ENCODE peak calls at places on chromosomes 11 and 22, in five cellular contexts. H is dorsolateral prefrontal cortex, P is body of pancreas, T is choroid plexus epithelial cell, G is NB4. U is an unnamed sample.
A peak's percentile ranks its signal among the peaks of the same experiment; 100 is the strongest.

GRCh38 chr11:91305402-91305801 is 919.2 kb upstream of the FAT3 start:
- DNase-seq in H (no peak), P (no peak), G (no peak), T (no peak), U (no peak)

GRCh38 chr22:40679249-40679963 is at the start of gene MCHR1:
- DNase-seq in T (no peak), P (no peak), G (no peak), H (peak; percentile 37), U (no peak)

GRCh38 chr11:1908579-1908978 is 10.9 kb upstream of the TNNT3 start:
- DNase-seq in G (no peak), T (peak; percentile 51), H (no peak), P (no peak), U (peak; percentile 87)

GRCh38 chr11:36501236-36501635 is 8.8 kb downstream of the TRAF6 start:
- DNase-seq in P (no peak), H (no peak), T (no peak), G (no peak), U (no peak)

GRCh38 chr11:126084608-126084912 is 21.9 kb upstream of the CDON start:
- DNase-seq in H (no peak), G (no peak), P (no peak), T (no peak), U (no peak)

GRCh38 chr11:110509485-110509884 is 79.7 kb downstream of the FDX1 start:
- DNase-seq in P (no peak), T (no peak), G (no peak), H (no peak), U (no peak)

GRCh38 chr22:40635008-40635939 is 1.2 kb downstream of the MRTFA start:
- DNase-seq in G (no peak), P (no peak), H (no peak), T (peak; percentile 48), U (peak; percentile 42)

GRCh38 chr11:120566176-120566575 is 54.6 kb downstream of the GRIK4 start:
- DNase-seq in G (no peak), H (no peak), P (no peak), T (peak; percentile 47), U (no peak)

GRCh38 chr11:75626692-75627536 is 41.9 kb downstream of the MAP6 start:
- DNase-seq in T (peak; percentile 23), H (no peak), G (no peak), P (no peak), U (peak; percentile 65)

GRCh38 chr11:16779436-16779835 is 41.0 kb downstream of the C11orf58 start:
- DNase-seq in P (peak; percentile 32), T (no peak), H (no peak), G (peak; percentile 60), U (peak; percentile 29)

GRCh38 chr11:9525116-9525515 is 48.4 kb upstream of the WEE1 start:
- DNase-seq in T (peak; percentile 46), G (no peak), H (no peak), P (no peak), U (no peak)

GRCh38 chr11:131880976-131881375 is 510.6 kb downstream of the NTM start:
- DNase-seq in H (no peak), G (no peak), T (no peak), P (no peak), U (no peak)

GRCh38 chr11:1221848-1222311 is 986 bp upstream of the MUC5B start:
- DNase-seq in G (no peak), P (no peak), H (no peak), T (no peak), U (peak; percentile 49)

GRCh38 chr11:35491231-35491871 is 34.1 kb downstream of the PAMR1 start:
- DNase-seq in G (no peak), T (peak; percentile 93), H (no peak), P (no peak), U (peak; percentile 82)

GRCh38 chr22:31346733-31347250 is 646 bp upstream of the PATZ1 start:
- DNase-seq in H (peak; percentile 29), G (peak; percentile 88), P (peak; percentile 72), T (peak; percentile 54), U (peak; percentile 91)

GRCh38 chr11:103594283-103594682 is 442.2 kb upstream of the DDI1 start:
- DNase-seq in T (no peak), G (no peak), H (no peak), P (no peak), U (no peak)

GRCh38 chr11:60699282-60699681 is at the start of gene MS4A8:
- DNase-seq in T (peak; percentile 4), P (peak; percentile 62), G (no peak), H (no peak), U (no peak)

GRCh38 chr11:36253238-36253637 is 36.0 kb downstream of the COMMD9 start:
- DNase-seq in T (no peak), H (no peak), P (no peak), G (no peak), U (no peak)

GRCh38 chr11:92436026-92436425 is 211.4 kb downstream of the FAT3 start:
- DNase-seq in H (no peak), T (no peak), P (no peak), G (no peak), U (no peak)

GRCh38 chr22:44337658-44338004 is 24.9 kb upstream of the SHISAL1 start:
- DNase-seq in P (no peak), G (peak; percentile 70), H (peak; percentile 41), T (peak; percentile 65), U (peak; percentile 98)

DNA sequence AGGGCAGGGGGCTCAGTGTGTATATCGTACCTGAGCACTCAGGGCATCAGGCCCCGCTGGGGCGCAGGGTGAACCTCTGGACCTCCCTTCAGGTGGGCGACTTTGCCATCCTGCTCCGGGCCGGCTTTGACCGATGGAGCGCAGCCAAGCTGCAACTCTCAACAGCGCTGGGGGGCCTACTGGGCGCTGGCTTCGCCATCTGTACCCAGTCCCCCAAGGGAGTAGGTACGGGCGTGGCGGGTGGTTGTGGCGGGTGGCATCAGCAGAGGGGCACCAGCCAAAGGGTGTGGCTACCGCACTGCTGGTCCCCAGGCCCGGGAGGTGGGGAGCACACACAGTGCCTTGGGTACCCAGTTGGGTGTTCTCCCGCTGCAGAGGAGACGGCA is 6.3 kb downstream of the SLC39A13 start:
- DNase-seq in P (no peak), G (no peak), H (no peak), T (no peak), U (peak; percentile 47)
- TF ChIP-seq CTCF in P (no peak), G (no peak), H (no peak), T (no peak), U (no peak)

GRCh38 chr11:118291453-118291852 is 13.1 kb upstream of the CD3E start:
- DNase-seq in G (peak; percentile 12), P (no peak), T (peak; percentile 15), H (no peak), U (no peak)

GRCh38 chr11:118287006-118287405 is 17.5 kb upstream of the CD3E start:
- DNase-seq in T (no peak), H (no peak), G (no peak), P (no peak), U (no peak)

GRCh38 chr11:118294053-118294452 is 10.5 kb upstream of the CD3E start:
- DNase-seq in G (no peak), T (no peak), P (no peak), H (no peak), U (no peak)

GRCh38 chr11:118289411-118289810 is 15.1 kb upstream of the CD3E start:
- DNase-seq in P (no peak), H (no peak), T (no peak), G (no peak), U (no peak)

GRCh38 chr11:118290923-118291322 is 13.6 kb upstream of the CD3E start:
- DNase-seq in G (peak; percentile 64), T (peak; percentile 11), H (no peak), P (peak; percentile 73), U (no peak)
- TF ChIP-seq CTCF in G (peak; percentile 32), T (peak; percentile 23), H (peak; percentile 41), P (peak; percentile 29), U (peak; percentile 29)

GRCh38 chr11:129949067-129949466 is 53.6 kb downstream of the PRDM10 start:
- DNase-seq in P (no peak), G (peak; percentile 30), H (no peak), T (no peak), U (no peak)

GRCh38 chr11:129946965-129947364 is 51.6 kb upstream of the NFRKB start:
- DNase-seq in H (no peak), T (no peak), P (no peak), G (no peak), U (no peak)

GRCh38 chr11:129945377-129945776 is 50.0 kb upstream of the NFRKB start:
- DNase-seq in P (no peak), T (no peak), G (no peak), H (no peak), U (no peak)

GRCh38 chr11:129946256-129946655 is 50.9 kb upstream of the NFRKB start:
- DNase-seq in G (peak; percentile 46), P (no peak), H (no peak), T (peak; percentile 31), U (peak; percentile 85)

GRCh38 chr11:129947474-129947873 is 52.1 kb upstream of the NFRKB start:
- DNase-seq in T (no peak), G (no peak), P (no peak), H (no peak), U (no peak)
- TF ChIP-seq CTCF in T (no peak), G (no peak), P (no peak), H (no peak), U (no peak)

DNA sequence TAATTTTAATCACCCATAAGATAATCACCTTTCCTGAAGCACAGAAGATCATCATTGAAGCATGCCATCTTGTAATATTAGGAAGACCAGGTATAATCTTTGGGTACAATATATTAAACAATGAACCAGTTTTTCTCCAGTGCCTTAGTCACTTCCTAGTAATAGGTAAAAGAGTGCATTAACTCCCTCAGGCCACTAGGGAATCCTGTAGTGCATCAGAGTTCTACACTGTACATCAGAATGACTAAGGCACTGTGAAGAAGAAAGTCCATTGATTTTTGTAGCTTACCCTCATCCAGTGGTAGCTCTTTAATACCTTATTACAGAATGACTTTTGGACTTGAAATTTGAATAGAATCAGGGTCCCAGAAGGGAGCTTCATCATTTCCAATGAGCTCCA is 4.5 kb downstream of the C11orf87 start:
- DNase-seq in G (peak; percentile 12), H (no peak), T (peak; percentile 31), P (no peak), U (peak; percentile 68)
- TF ChIP-seq CTCF in G (peak; percentile 33), H (peak; percentile 11), T (peak; percentile 44), P (no peak), U (peak; percentile 43)

DNA sequence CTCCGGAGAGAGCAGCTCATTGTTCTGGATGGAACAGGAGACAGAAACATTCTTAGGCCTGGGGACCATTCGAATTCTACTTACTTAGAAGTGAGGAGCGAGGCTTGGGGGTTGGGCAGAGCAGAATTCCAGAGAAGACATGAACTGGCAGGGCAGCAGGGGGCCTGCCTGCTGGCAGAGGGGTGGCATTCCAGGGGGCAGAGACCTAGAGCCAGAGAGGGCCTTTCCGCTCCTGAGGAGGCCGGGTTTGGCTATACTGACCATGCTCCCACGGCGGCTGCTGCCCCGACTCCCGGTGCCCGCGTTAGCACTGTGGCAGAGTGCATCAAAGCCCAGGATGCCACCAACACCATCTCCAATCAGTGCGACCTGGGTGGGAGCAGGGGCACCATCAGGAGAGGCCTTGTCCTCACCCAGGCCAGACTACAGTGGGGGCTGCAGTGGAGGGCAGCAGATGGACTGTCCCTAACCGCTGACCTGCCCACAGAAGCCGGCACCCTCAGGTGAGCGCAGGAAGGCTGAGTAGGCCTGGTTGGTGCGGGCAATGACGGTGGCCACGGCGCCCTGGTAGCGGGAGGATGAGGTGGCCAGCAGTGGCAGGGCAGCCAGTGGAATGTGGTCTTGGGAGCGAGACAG is 7.4 kb downstream of the PITPNM1 start:
- DNase-seq in H (no peak), T (no peak), P (no peak), G (no peak), U (peak; percentile 69)
- TF ChIP-seq CTCF in H (no peak), T (no peak), P (no peak), G (no peak), U (no peak)

U was measured in osteoblast.